ENCODE peak calls at places on chromosomes 3 and 15, in eight cellular contexts. U is posterior cingulate gyrus; J is HFFc6; C is activated CD8-positive, alpha-beta memory T cell treated with anti-CD3 and anti-CD28 coated beads, Interleukin-2, amount 50 U/mL, for 48 hours; Z is Panc1; W is H7; G is GM12865; T is HS-5. O is an unnamed sample.

GRCh38 chr3:136432685-136433084 is 182.5 kb downstream of the PCCB start:
- DNase-seq in U (no peak), J (no peak), C (no peak), Z (no peak), W (no peak), G (no peak), T (no peak), O (no peak)

GRCh38 chr3:27464646-27465045 is 19.5 kb downstream of the SLC4A7 start:
- DNase-seq in U (no peak), J (no peak), C (no peak), Z (no peak), W (no peak), G (no peak), T (no peak), O (no peak)

GRCh38 chr3:177810162-177810623 is 612.9 kb upstream of the TBL1XR1 start:
- DNase-seq in U (no peak), J (peak; percentile 94), C (no peak), Z (no peak), W (no peak), G (no peak), T (peak; percentile 67), O (no peak)

GRCh38 chr3:193452338-193452737 is 73.8 kb upstream of the ATP13A5 start:
- DNase-seq in U (no peak), J (no peak), C (no peak), Z (no peak), W (peak; percentile 52), G (no peak), T (no peak), O (no peak)

GRCh38 chr3:139427283-139428060 is 38.0 kb upstream of the COPB2 start:
- DNase-seq in U (no peak), J (peak; percentile 60), C (no peak), Z (peak; percentile 54), W (peak; percentile 50), G (peak; percentile 71), T (peak; percentile 40), O (no peak)

GRCh38 chr15:88403461-88403860 is 63.7 kb downstream of the MRPL46 start:
- DNase-seq in U (no peak), J (no peak), C (no peak), Z (no peak), W (peak; percentile 38), G (no peak), T (no peak), O (peak; percentile 49)

GRCh38 chr3:131350506-131350905 is 31.1 kb upstream of the NUDT16 start:
- DNase-seq in U (no peak), J (peak; percentile 38), C (no peak), Z (no peak), W (no peak), G (no peak), T (no peak), O (no peak)

GRCh38 chr3:141312359-141313090 is 55.8 kb upstream of the ZBTB38 start:
- DNase-seq in U (no peak), J (no peak), C (no peak), Z (no peak), W (no peak), G (no peak), T (no peak), O (no peak)

GRCh38 chr3:16072420-16073110 is 101.9 kb upstream of the GALNT15 start:
- DNase-seq in U (no peak), J (peak; percentile 46), C (no peak), Z (no peak), W (no peak), G (no peak), T (no peak), O (no peak)

GRCh38 chr3:11220230-11220629 is 52.0 kb upstream of the ATG7 start:
- DNase-seq in U (no peak), J (no peak), C (no peak), Z (no peak), W (peak; percentile 42), G (no peak), T (no peak), O (no peak)

GRCh38 chr3:12706504-12707253 is 42.8 kb upstream of the RAF1 start:
- DNase-seq in U (no peak), J (peak; percentile 79), C (peak; percentile 62), Z (peak; percentile 67), W (peak; percentile 80), G (peak; percentile 78), T (no peak), O (no peak)

GRCh38 chr3:183185696-183186095 is 23.2 kb upstream of the LAMP3 start:
- DNase-seq in U (no peak), J (peak; percentile 76), C (no peak), Z (no peak), W (no peak), G (no peak), T (peak; percentile 74), O (no peak)

GRCh38 chr3:133578548-133579191 is 5.2 kb downstream of the CDV3 start:
- DNase-seq in U (no peak), J (peak; percentile 56), C (no peak), Z (no peak), W (peak; percentile 63), G (no peak), T (no peak), O (no peak)

GRCh38 chr3:160981217-160981938 is 123.8 kb downstream of the B3GALNT1 start:
- DNase-seq in U (no peak), J (no peak), C (no peak), Z (no peak), W (no peak), G (peak; percentile 60), T (no peak), O (no peak)

GRCh38 chr15:60923925-60924324 is 305.2 kb downstream of the RORA start:
- DNase-seq in U (no peak), J (no peak), C (no peak), Z (no peak), W (no peak), G (no peak), T (no peak), O (no peak)

GRCh38 chr3:115922681-115923347 is 299.5 kb downstream of the GAP43 start:
- DNase-seq in U (no peak), J (peak; percentile 17), C (no peak), Z (no peak), W (peak; percentile 22), G (peak; percentile 18), T (no peak), O (no peak)

GRCh38 chr3:100779475-100779874 is 70.2 kb downstream of the TFG start:
- DNase-seq in U (no peak), J (no peak), C (no peak), Z (no peak), W (no peak), G (no peak), T (no peak), O (no peak)

GRCh38 chr3:14789221-14789620 is 29.5 kb upstream of the FGD5 start:
- DNase-seq in U (no peak), J (no peak), C (no peak), Z (no peak), W (no peak), G (no peak), T (no peak), O (no peak)

GRCh38 chr15:85316244-85316934 is 64.0 kb upstream of the AKAP13 start:
- DNase-seq in U (no peak), J (peak; percentile 89), C (no peak), Z (no peak), W (no peak), G (peak; percentile 50), T (no peak), O (no peak)

GRCh38 chr15:59396211-59396610 is 23.5 kb upstream of the MYO1E start:
- DNase-seq in U (no peak), J (no peak), C (no peak), Z (no peak), W (no peak), G (no peak), T (no peak), O (no peak)

GRCh38 chr3:354433-354832 is 157.9 kb downstream of the CHL1 start:
- DNase-seq in U (no peak), J (peak; percentile 8), C (peak; percentile 50), Z (peak; percentile 41), W (peak; percentile 14), G (peak; percentile 73), T (no peak), O (no peak)

GRCh38 chr3:197042539-197042938 is 12.9 kb upstream of the MELTF start:
- DNase-seq in U (no peak), J (no peak), C (no peak), Z (no peak), W (no peak), G (no peak), T (no peak), O (no peak)

GRCh38 chr15:66249623-66250174 is 3.9 kb downstream of the MEGF11 start:
- DNase-seq in U (no peak), J (no peak), C (no peak), Z (no peak), W (no peak), G (no peak), T (no peak), O (no peak)

GRCh38 chr3:50674349-50675178 is at the start of gene DOCK3:
- DNase-seq in U (peak; percentile 41), J (no peak), C (peak; percentile 84), Z (no peak), W (peak; percentile 93), G (peak; percentile 55), T (no peak), O (no peak)

GRCh38 chr3:77081240-77081661 is 41.4 kb downstream of the ROBO2 start:
- DNase-seq in U (no peak), J (no peak), C (no peak), Z (no peak), W (no peak), G (no peak), T (peak; percentile 73), O (no peak)

GRCh38 chr15:60396964-60397771 is 618 bp downstream of the ANXA2 start:
- DNase-seq in U (no peak), J (peak; percentile 72), C (peak; percentile 78), Z (no peak), W (peak; percentile 82), G (peak; percentile 88), T (no peak), O (no peak)

GRCh38 chr3:197552198-197552597 is 3.6 kb downstream of the BDH1 start:
- DNase-seq in U (no peak), J (no peak), C (no peak), Z (no peak), W (no peak), G (no peak), T (no peak), O (no peak)

GRCh38 chr15:66864871-66865281 is 162.8 kb downstream of the SMAD6 start:
- DNase-seq in U (no peak), J (no peak), C (peak; percentile 36), Z (no peak), W (no peak), G (no peak), T (no peak), O (peak; percentile 93)

GRCh38 chr3:32814371-32814770 is 3.4 kb upstream of the TRIM71 start:
- DNase-seq in U (no peak), J (no peak), C (no peak), Z (no peak), W (no peak), G (no peak), T (no peak), O (no peak)

GRCh38 chr3:138390582-138390932 is 42.2 kb downstream of the MRAS start:
- DNase-seq in U (no peak), J (no peak), C (no peak), Z (no peak), W (no peak), G (no peak), T (no peak), O (no peak)

GRCh38 chr3:45225465-45226205 is 452 bp downstream of the TMEM158 start:
- DNase-seq in U (no peak), J (no peak), C (peak; percentile 70), Z (no peak), W (peak; percentile 87), G (peak; percentile 39), T (no peak), O (no peak)

O was measured in vagina.